ENCODE peak calls at places on chromosomes 7 and 10, in seven cellular contexts. One of them, this sample, is unnamed.

GRCh38 chr7:134021861-134022260 is 105.3 kb upstream of the LRGUK start:
- DNase-seq in GM20000: no peak
- DNase-seq in CD4-positive, alpha-beta T cell: no peak
- DNase-seq in A549: no peak
- DNase-seq in AG04450: no peak
- DNase-seq in natural killer cell: no peak
- DNase-seq in DND-41: no peak
- DNase-seq in this sample: no peak

GRCh38 chr7:95469850-95470249 is 15.9 kb upstream of the ASB4 start:
- DNase-seq in DND-41: peak; percentile 22
- DNase-seq in A549: no peak
- DNase-seq in CD4-positive, alpha-beta T cell: no peak
- DNase-seq in GM20000: no peak
- DNase-seq in AG04450: no peak
- DNase-seq in natural killer cell: no peak
- DNase-seq in this sample: no peak

GRCh38 chr7:38584443-38585210 is 46.5 kb downstream of the AMPH start:
- DNase-seq in natural killer cell: no peak
- DNase-seq in GM20000: no peak
- DNase-seq in A549: no peak
- DNase-seq in CD4-positive, alpha-beta T cell: no peak
- DNase-seq in AG04450: peak; percentile 7
- DNase-seq in DND-41: no peak
- DNase-seq in this sample: no peak

GRCh38 chr7:158082761-158083160 is 504.9 kb downstream of the PTPRN2 start:
- DNase-seq in AG04450: no peak
- DNase-seq in CD4-positive, alpha-beta T cell: no peak
- DNase-seq in DND-41: no peak
- DNase-seq in GM20000: no peak
- DNase-seq in natural killer cell: no peak
- DNase-seq in A549: no peak
- DNase-seq in this sample: no peak

GRCh38 chr10:43679509-43679908 is 30.8 kb upstream of the ZNF32 start:
- DNase-seq in GM20000: no peak
- DNase-seq in CD4-positive, alpha-beta T cell: no peak
- DNase-seq in AG04450: no peak
- DNase-seq in A549: no peak
- DNase-seq in DND-41: no peak
- DNase-seq in natural killer cell: no peak
- DNase-seq in this sample: no peak

GRCh38 chr7:17497136-17497535 is 198.7 kb downstream of the AHR start:
- DNase-seq in A549: no peak
- DNase-seq in natural killer cell: no peak
- DNase-seq in AG04450: no peak
- DNase-seq in GM20000: no peak
- DNase-seq in DND-41: no peak
- DNase-seq in CD4-positive, alpha-beta T cell: no peak
- DNase-seq in this sample: no peak

GRCh38 chr7:64183126-64183742 is 23.8 kb upstream of the ZNF735 start:
- DNase-seq in A549: no peak
- DNase-seq in natural killer cell: no peak
- DNase-seq in AG04450: no peak
- DNase-seq in CD4-positive, alpha-beta T cell: peak; percentile 56
- DNase-seq in GM20000: no peak
- DNase-seq in DND-41: no peak
- DNase-seq in this sample: peak; percentile 45

GRCh38 chr10:3853547-3853989 is 68.6 kb upstream of the KLF6 start:
- DNase-seq in AG04450: no peak
- DNase-seq in GM20000: no peak
- DNase-seq in natural killer cell: no peak
- DNase-seq in CD4-positive, alpha-beta T cell: no peak
- DNase-seq in DND-41: no peak
- DNase-seq in A549: no peak
- DNase-seq in this sample: no peak

GRCh38 chr10:80324086-80324485 is 32.5 kb downstream of the DYDC1 start:
- DNase-seq in DND-41: no peak
- DNase-seq in CD4-positive, alpha-beta T cell: no peak
- DNase-seq in natural killer cell: no peak
- DNase-seq in GM20000: no peak
- DNase-seq in A549: no peak
- DNase-seq in AG04450: no peak
- DNase-seq in this sample: no peak

DNA sequence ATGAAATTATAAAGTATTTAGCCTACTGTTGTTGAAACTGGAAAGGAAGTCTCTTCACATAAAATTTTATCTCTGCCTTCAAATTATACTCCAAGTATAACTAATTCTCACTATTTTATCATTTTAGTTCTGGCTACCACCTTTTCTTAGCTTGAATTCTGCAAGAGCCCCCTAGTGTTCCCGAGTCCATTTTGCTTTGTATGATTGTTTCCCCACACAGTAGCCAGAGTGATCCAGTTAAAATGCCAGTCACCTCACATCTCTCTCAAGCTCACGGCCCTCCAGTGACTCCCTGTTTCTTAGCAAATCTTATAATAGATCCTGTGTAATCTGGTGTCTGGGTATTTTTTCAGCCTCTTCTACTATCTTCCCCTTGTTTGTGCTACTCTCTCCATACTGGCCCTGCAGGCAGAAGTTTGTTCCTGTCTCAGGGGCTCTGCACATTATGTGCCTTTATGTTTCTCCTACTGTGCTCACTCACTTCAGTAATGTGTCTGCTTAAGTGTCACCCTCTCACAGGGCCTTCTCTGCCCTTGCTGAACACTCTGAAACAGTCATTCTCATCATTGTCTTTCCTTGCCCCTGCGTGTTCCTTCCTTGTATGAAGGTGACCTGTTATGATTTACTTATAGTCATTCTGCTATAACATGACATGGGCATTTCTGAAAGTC is 8.9 kb downstream of the WAC start:
- DNase-seq in natural killer cell: no peak
- DNase-seq in CD4-positive, alpha-beta T cell: no peak
- DNase-seq in AG04450: no peak
- DNase-seq in GM20000: no peak
- DNase-seq in DND-41: no peak
- DNase-seq in A549: no peak
- DNase-seq in this sample: no peak
- TF ChIP-seq CTCF in natural killer cell: no peak
- TF ChIP-seq CTCF in CD4-positive, alpha-beta T cell: no peak
- TF ChIP-seq CTCF in AG04450: no peak
- TF ChIP-seq CTCF in GM20000: no peak
- TF ChIP-seq CTCF in DND-41: no peak
- TF ChIP-seq CTCF in A549: peak; percentile 20
- TF ChIP-seq CTCF in this sample: no peak

DNA sequence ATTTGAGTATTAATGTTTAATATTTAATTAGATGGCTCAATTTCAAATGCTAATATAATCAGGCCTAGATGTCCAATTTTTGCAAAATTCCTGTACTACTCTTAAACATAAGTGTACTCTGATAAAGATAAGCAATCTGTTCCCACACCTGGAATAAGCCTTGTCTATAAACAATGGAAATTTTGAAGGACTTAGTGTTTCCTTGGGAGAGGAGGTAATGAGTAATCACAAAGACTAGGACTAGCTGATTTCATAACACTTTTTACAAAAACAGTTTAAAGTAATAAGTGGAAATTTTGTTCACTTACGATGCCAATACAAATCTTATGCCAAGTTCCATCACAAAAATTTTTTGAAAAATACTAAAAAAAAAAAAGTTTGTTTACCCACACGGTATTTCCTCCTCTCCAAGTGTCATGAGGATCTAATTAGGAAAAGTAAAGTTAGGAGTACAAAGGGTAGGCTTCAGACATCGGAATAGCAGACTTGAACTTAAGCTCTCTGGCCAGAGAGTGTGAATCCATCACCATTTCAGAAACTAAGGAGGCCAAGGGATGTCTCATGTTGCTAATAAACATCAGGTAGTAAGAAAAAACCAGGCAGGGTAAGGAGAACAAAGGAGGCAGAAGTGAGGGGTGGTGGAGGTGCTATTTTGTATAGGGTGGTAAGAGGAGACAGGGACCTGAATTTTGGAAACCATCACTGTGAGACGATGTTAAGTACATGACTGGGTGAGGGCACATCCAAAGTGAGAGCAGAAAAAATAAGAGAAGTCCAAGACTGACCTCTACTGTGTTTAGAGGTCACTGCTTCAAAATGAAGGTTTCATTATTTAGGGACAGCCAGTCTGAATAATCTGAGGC is 61.3 kb downstream of the RAPGEF5 start:
- DNase-seq in AG04450: no peak
- DNase-seq in natural killer cell: no peak
- DNase-seq in GM20000: no peak
- DNase-seq in DND-41: no peak
- DNase-seq in CD4-positive, alpha-beta T cell: no peak
- DNase-seq in A549: no peak
- DNase-seq in this sample: no peak
- TF ChIP-seq CTCF in AG04450: peak; percentile 30
- TF ChIP-seq CTCF in natural killer cell: no peak
- TF ChIP-seq CTCF in GM20000: no peak
- TF ChIP-seq CTCF in DND-41: no peak
- TF ChIP-seq CTCF in CD4-positive, alpha-beta T cell: no peak
- TF ChIP-seq CTCF in A549: no peak
- TF ChIP-seq CTCF in this sample: no peak

DNA sequence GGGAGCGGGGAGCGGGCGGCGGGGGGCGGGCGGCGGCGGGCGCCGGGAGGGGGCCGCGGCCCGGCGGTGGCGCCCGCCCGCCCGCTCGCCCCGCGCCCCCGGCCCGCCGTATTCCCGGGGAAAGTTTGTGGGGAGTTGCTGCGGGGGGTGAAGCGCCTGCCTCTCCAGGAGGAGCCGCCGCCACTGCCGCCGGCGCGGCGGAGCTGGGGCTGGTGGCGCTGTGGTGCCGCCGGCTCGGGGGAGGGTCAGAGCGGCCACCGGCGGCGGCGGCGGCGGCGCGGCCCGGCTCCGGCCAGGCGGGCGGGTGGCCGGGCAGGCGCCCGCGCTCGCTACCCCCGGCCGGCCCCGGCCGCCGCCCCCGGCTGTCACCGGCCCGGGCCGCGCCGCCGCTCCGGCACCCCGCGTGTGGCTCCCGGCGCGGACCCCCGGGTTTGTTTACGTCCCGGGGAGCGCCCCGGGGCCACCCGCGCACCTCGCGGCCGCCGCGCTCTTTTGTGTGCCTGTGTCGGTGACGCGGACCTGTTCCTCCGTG is 861 bp upstream of the CUX1 start:
- DNase-seq in A549: no peak
- DNase-seq in GM20000: peak; percentile 87
- DNase-seq in CD4-positive, alpha-beta T cell: no peak
- DNase-seq in natural killer cell: peak; percentile 22
- DNase-seq in AG04450: no peak
- DNase-seq in DND-41: peak; percentile 39
- DNase-seq in this sample: no peak
- TF ChIP-seq CTCF in A549: peak; percentile 26
- TF ChIP-seq CTCF in GM20000: peak; percentile 43
- TF ChIP-seq CTCF in CD4-positive, alpha-beta T cell: no peak
- TF ChIP-seq CTCF in natural killer cell: no peak
- TF ChIP-seq CTCF in AG04450: peak; percentile 2
- TF ChIP-seq CTCF in DND-41: peak; percentile 34
- TF ChIP-seq CTCF in this sample: no peak

GRCh38 chr7:155009570-155010157 is 6.7 kb upstream of the PAXIP1 start:
- DNase-seq in AG04450: no peak
- DNase-seq in DND-41: peak; percentile 43
- DNase-seq in CD4-positive, alpha-beta T cell: no peak
- DNase-seq in GM20000: peak; percentile 27
- DNase-seq in natural killer cell: no peak
- DNase-seq in A549: peak; percentile 19
- DNase-seq in this sample: no peak
- TF ChIP-seq CTCF in AG04450: peak; percentile 36
- TF ChIP-seq CTCF in DND-41: peak; percentile 69
- TF ChIP-seq CTCF in CD4-positive, alpha-beta T cell: peak; percentile 57
- TF ChIP-seq CTCF in GM20000: peak; percentile 30
- TF ChIP-seq CTCF in natural killer cell: peak; percentile 33
- TF ChIP-seq CTCF in A549: peak; percentile 37
- TF ChIP-seq CTCF in this sample: peak; percentile 45

GRCh38 chr7:80133361-80134104 is 1.1 kb upstream of the GNAI1 start:
- DNase-seq in CD4-positive, alpha-beta T cell: no peak
- DNase-seq in DND-41: no peak
- DNase-seq in GM20000: no peak
- DNase-seq in A549: no peak
- DNase-seq in natural killer cell: no peak
- DNase-seq in AG04450: no peak
- DNase-seq in this sample: no peak
- TF ChIP-seq CTCF in CD4-positive, alpha-beta T cell: no peak
- TF ChIP-seq CTCF in DND-41: no peak
- TF ChIP-seq CTCF in GM20000: no peak
- TF ChIP-seq CTCF in A549: no peak
- TF ChIP-seq CTCF in natural killer cell: no peak
- TF ChIP-seq CTCF in AG04450: peak; percentile 18
- TF ChIP-seq CTCF in this sample: no peak

GRCh38 chr10:27784272-27784671 is 38.7 kb upstream of the MKX start:
- DNase-seq in DND-41: no peak
- DNase-seq in A549: no peak
- DNase-seq in GM20000: no peak
- DNase-seq in AG04450: no peak
- DNase-seq in CD4-positive, alpha-beta T cell: no peak
- DNase-seq in natural killer cell: no peak
- DNase-seq in this sample: no peak

GRCh38 chr10:27779462-27779861 is 33.8 kb upstream of the MKX start:
- DNase-seq in GM20000: no peak
- DNase-seq in natural killer cell: no peak
- DNase-seq in AG04450: no peak
- DNase-seq in A549: no peak
- DNase-seq in CD4-positive, alpha-beta T cell: no peak
- DNase-seq in DND-41: no peak
- DNase-seq in this sample: no peak

GRCh38 chr10:27783660-27784059 is 38.0 kb upstream of the MKX start:
- DNase-seq in CD4-positive, alpha-beta T cell: no peak
- DNase-seq in AG04450: peak; percentile 11
- DNase-seq in DND-41: peak; percentile 10
- DNase-seq in GM20000: no peak
- DNase-seq in natural killer cell: no peak
- DNase-seq in A549: peak; percentile 3
- DNase-seq in this sample: peak; percentile 28
- TF ChIP-seq CTCF in CD4-positive, alpha-beta T cell: no peak
- TF ChIP-seq CTCF in AG04450: peak; percentile 60
- TF ChIP-seq CTCF in DND-41: peak; percentile 40
- TF ChIP-seq CTCF in GM20000: no peak
- TF ChIP-seq CTCF in natural killer cell: no peak
- TF ChIP-seq CTCF in A549: no peak
- TF ChIP-seq CTCF in this sample: peak; percentile 30

DNA sequence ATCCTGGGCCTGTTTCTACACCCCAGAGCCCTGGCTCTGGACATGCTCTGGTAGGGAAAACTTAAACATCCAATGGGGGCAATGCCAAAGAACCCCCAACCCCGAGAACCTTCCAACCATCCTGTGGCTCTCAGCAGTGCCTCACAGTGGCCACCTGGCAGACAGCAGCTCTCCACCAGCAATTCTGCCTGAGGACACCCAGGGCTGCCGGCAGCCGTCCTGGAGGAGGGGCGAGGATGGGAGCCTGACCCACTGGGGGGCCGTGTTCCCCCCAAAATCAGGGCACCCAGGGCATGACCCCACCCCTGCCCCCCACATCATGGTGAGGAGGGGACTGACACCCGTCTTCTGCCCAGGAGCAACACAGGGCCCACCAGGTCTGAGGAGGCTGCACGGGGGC is 32.7 kb downstream of the DPYSL4 start:
- DNase-seq in CD4-positive, alpha-beta T cell: no peak
- DNase-seq in AG04450: no peak
- DNase-seq in natural killer cell: no peak
- DNase-seq in A549: no peak
- DNase-seq in DND-41: no peak
- DNase-seq in GM20000: no peak
- DNase-seq in this sample: no peak
- TF ChIP-seq CTCF in CD4-positive, alpha-beta T cell: no peak
- TF ChIP-seq CTCF in AG04450: peak; percentile 22
- TF ChIP-seq CTCF in natural killer cell: no peak
- TF ChIP-seq CTCF in A549: peak; percentile 7
- TF ChIP-seq CTCF in DND-41: peak; percentile 24
- TF ChIP-seq CTCF in GM20000: peak; percentile 18
- TF ChIP-seq CTCF in this sample: no peak

This sample was measured in CD8-positive, alpha-beta T cell.